ENCODE peak calls at places on chromosomes 16 and 17, in six cellular contexts. N is RCC 7860; S is Jurkat, Clone E6-1; M is RWPE1; O is CD4-positive, alpha-beta memory T cell; E is COLO829. H is an unnamed sample.

GRCh38 chr16:67104845-67105244 is 4.9 kb upstream of the PHAF1 start:
- DNase-seq in N (no peak), S (no peak), M (peak), O (no peak), E (no peak), H (no peak)

GRCh38 chr16:18937390-18937789 is 11.2 kb upstream of the SMG1 start:
- DNase-seq in N (no peak), S (no peak), M (no peak), O (no peak), E (no peak), H (no peak)

GRCh38 chr17:60145006-60145935 is 4.5 kb upstream of the CA4 start:
- DNase-seq in N (no peak), S (no peak), M (no peak), O (no peak), E (no peak), H (peak)

GRCh38 chr17:57783338-57783742 is 38.2 kb upstream of the CCDC182 start:
- DNase-seq in N (peak), S (peak), M (peak), O (peak), E (peak), H (peak)

GRCh38 chr17:37273419-37274051 is 102.2 kb upstream of the C17orf78 start:
- DNase-seq in N (no peak), S (no peak), M (peak), O (no peak), E (peak), H (peak)

GRCh38 chr17:11384131-11384530 is 143.1 kb downstream of the SHISA6 start:
- DNase-seq in N (no peak), S (no peak), M (no peak), O (no peak), E (no peak), H (no peak)

GRCh38 chr16:11801481-11802021 is 4.5 kb upstream of the ZC3H7A start:
- DNase-seq in N (no peak), S (no peak), M (peak), O (no peak), E (no peak), H (peak)

GRCh38 chr17:19753661-19754463 is 5.8 kb upstream of the ALDH3A1 start:
- DNase-seq in N (peak), S (no peak), M (peak), O (no peak), E (no peak), H (no peak)

GRCh38 chr16:30656974-30657865 is 1.0 kb upstream of the FBRS start:
- DNase-seq in N (peak), S (no peak), M (peak), O (no peak), E (no peak), H (no peak)